ENCODE peak calls at places on chromosomes 1 and 21, in ten cellular contexts. T is lung, J is A549, Y is breast epithelium, F is stomach, N is fibroblast of lung, G is upper lobe of right lung, E is pancreas, B is ovary, I is HepG2. L is an unnamed sample.
A peak's percentile ranks its signal among the peaks of the same experiment; 100 is the strongest.

GRCh38 chr1:192489748-192490147 is 85.8 kb upstream of the RGS1 start:
- DNase-seq in T (no peak), J (no peak), Y (peak; percentile 85), F (peak; percentile 50), N (peak; percentile 97), G (no peak), E (peak; percentile 75), B (peak; percentile 71), I (no peak), L (peak; percentile 57)

GRCh38 chr21:33078907-33079582 is 9.1 kb downstream of the OLIG1 start:
- DNase-seq in T (no peak), J (peak; percentile 36), Y (peak; percentile 66), F (no peak), N (peak; percentile 83), G (no peak), E (peak; percentile 38), B (no peak), I (peak; percentile 17), L (no peak)

GRCh38 chr1:201894343-201895119 is 5.8 kb downstream of the SHISA4 start:
- DNase-seq in T (no peak), J (no peak), Y (no peak), F (no peak), N (no peak), G (no peak), E (no peak), B (no peak), I (no peak), L (no peak)

GRCh38 chr1:1980467-1981141 is 23.0 kb downstream of the CFAP74 start:
- DNase-seq in T (no peak), J (no peak), Y (no peak), F (no peak), N (no peak), G (no peak), E (no peak), B (no peak), I (no peak), L (no peak)

GRCh38 chr1:234978397-234979291 is 150.0 kb downstream of the TOMM20 start:
- DNase-seq in T (no peak), J (no peak), Y (no peak), F (peak; percentile 45), N (peak; percentile 88), G (peak; percentile 80), E (no peak), B (no peak), I (peak; percentile 96), L (peak; percentile 54)

GRCh38 chr1:78045850-78046778 is at the start of gene GIPC2:
- DNase-seq in T (no peak), J (no peak), Y (no peak), F (peak; percentile 43), N (peak; percentile 43), G (peak; percentile 65), E (peak; percentile 49), B (peak; percentile 30), I (peak; percentile 31), L (peak; percentile 49)

GRCh38 chr21:32389337-32390015 is 3.3 kb downstream of the URB1 start:
- DNase-seq in T (no peak), J (no peak), Y (no peak), F (no peak), N (peak; percentile 83), G (no peak), E (no peak), B (no peak), I (no peak), L (no peak)

GRCh38 chr1:98985687-98986086 is 19.0 kb downstream of the PLPPR5 start:
- DNase-seq in T (no peak), J (no peak), Y (no peak), F (no peak), N (no peak), G (no peak), E (no peak), B (no peak), I (no peak), L (no peak)

GRCh38 chr1:236129315-236129714 is 13.0 kb upstream of the GPR137B start:
- DNase-seq in T (no peak), J (no peak), Y (no peak), F (no peak), N (no peak), G (no peak), E (no peak), B (no peak), I (no peak), L (no peak)

GRCh38 chr1:181789395-181789794 is 272.1 kb downstream of the ZNF648 start:
- DNase-seq in T (no peak), J (no peak), Y (peak; percentile 42), F (no peak), N (no peak), G (no peak), E (no peak), B (no peak), I (no peak), L (no peak)

GRCh38 chr1:241265428-241265827 is 91.6 kb downstream of the RGS7 start:
- DNase-seq in T (no peak), J (no peak), Y (no peak), F (no peak), N (no peak), G (no peak), E (no peak), B (no peak), I (no peak), L (no peak)

GRCh38 chr1:169495916-169496315 is 10.2 kb upstream of the SLC19A2 start:
- DNase-seq in T (no peak), J (no peak), Y (no peak), F (no peak), N (no peak), G (no peak), E (no peak), B (no peak), I (no peak), L (no peak)

DNA sequence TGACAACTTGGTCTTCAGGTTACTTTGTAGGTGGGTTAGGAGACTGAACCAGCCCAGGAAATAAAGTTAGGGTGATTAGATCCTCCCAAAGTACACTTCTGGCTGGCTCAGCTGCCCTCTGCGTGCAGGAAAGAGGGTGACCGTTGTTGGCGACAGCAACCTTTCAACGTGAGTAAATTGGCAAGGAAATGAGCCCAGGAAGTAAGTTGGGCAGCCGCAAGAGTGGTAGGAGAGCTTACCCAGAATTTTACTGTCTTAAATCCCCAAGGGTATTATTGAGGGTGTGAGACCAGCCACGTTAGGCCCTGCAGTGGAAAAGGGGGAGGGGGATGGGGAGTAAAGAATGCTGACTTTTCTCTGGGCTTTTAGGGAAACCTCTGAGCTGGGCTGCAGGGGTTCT is 1.6 kb downstream of the TENT5C start:
- DNase-seq in T (peak; percentile 54), J (no peak), Y (peak; percentile 42), F (peak; percentile 75), N (peak; percentile 10), G (no peak), E (no peak), B (no peak), I (no peak), L (no peak)
- H3K4me3 ChIP-seq in T (no peak overlapping the region), J (no peak overlapping the region), Y (peak overlapping the region; percentile 77), F (peak overlapping the region; percentile 90), N (peak overlapping the region; percentile 84), G (peak overlapping the region; percentile 60), E (peak overlapping the region; percentile 95), B (peak overlapping the region; percentile 94), I (no peak overlapping the region), L (peak overlapping the region; percentile 93)

GRCh38 chr1:28601696-28602095 is 9.6 kb downstream of the RAB42 start:
- DNase-seq in T (no peak), J (no peak), Y (no peak), F (no peak), N (peak; percentile 93), G (no peak), E (no peak), B (peak; percentile 26), I (no peak), L (no peak)
- H3K27ac ChIP-seq in T (no peak overlapping the region), J (no peak overlapping the region), Y (no peak overlapping the region), F (no peak overlapping the region), N (peak overlapping the region; percentile 24), G (no peak overlapping the region), E (no peak overlapping the region), B (peak overlapping the region; percentile 14), I (no peak overlapping the region), L (peak overlapping the region; percentile 46)

DNA sequence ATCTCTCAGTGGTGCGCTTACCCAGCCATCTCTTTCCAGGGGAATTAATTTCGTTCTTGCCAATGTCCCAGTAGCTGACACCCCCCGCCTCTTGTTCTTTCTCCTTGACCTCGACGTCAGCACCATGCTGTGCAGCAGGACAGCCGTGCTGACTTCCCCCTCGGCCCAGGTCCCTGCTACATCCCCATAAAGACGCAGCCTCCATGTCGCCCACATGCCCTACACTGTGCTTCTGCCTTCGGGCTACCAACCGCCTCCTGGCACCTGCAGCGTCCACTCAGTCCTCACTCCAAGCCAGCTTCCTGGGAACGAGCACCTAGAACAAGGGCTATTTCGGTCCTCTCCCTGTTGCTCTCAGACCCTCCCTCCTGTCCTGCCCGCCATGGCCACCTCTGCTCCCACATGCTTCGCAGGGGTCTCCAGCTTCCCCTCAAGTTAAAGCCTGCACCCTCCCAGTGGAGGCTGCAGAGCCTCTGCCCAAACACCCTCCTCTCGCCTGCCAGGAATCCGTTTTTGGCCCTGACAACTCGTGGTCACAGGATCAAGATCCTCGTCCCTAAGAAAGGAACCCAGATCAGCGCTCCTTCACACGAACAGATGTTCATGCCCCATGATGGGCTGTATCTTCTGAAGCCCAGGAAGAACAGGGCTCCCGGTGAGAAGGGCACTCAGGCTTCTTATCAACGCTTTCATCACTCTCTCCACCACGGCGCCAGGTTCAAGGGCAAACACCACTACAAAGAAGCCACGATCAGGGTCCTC is 109.7 kb downstream of the NPHP4 start:
- DNase-seq in T (no peak), J (no peak), Y (no peak), F (no peak), N (no peak), G (no peak), E (no peak), B (no peak), I (no peak), L (peak; percentile 32)
- H3K4me3 ChIP-seq in T (no peak overlapping the region), J (no peak overlapping the region), Y (no peak overlapping the region), F (no peak overlapping the region), N (no peak overlapping the region), G (no peak overlapping the region), E (no peak overlapping the region), B (no peak overlapping the region), I (no peak overlapping the region), L (no peak overlapping the region)

DNA sequence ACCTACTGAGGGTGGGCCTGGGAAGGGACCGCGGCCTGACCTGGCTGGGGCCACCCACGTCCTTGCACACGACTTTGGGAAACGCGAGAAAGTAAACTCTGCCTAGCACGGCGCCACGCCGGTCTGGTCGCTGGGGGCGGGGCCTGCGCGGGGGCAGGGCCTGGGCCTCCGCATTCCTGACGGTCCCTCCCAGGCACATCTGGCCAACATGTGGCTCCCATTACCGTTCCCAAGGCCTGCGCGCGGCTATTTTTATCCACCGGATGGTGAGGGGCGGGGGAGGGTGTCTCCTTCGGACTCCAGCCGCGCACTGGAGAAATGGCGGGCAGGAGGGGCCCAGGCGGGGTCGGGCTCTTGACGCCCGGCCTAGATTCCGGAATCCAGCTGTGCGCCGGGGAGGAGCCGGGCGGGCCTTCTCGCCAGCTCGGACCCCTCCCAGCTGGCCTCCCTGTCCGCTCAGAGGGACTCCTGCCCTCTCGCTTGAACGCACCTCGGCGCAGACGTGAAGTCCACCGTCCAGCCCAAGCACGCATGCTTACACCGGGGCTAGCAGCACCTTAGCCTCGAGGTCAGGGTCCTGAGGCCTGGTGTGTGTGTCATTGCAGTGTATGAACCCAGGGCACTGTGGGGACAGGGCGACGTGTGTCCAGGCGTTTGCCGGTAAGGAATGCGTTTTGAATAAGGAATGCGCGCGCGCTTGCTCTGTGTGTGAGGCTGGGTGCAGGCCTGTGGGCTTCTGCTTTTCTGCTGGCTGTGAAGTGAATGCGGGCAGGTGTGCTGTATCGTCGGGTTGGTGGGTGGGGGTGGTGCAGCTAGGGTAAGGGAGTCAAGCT is 2.1 kb downstream of the EVA1B start:
- DNase-seq in T (peak; percentile 68), J (no peak), Y (no peak), F (peak; percentile 60), N (peak; percentile 66), G (peak; percentile 81), E (peak; percentile 52), B (peak; percentile 94), I (no peak), L (peak; percentile 84)
- H3K27ac ChIP-seq in T (peak overlapping the region; percentile 12), J (no peak overlapping the region), Y (peak overlapping the region; percentile 96), F (peak overlapping the region; percentile 80), N (peak overlapping the region; percentile 96), G (peak overlapping the region; percentile 75), E (no peak overlapping the region), B (peak overlapping the region; percentile 98), I (no peak overlapping the region), L (peak overlapping the region; percentile 56)

GRCh38 chr1:185318431-185319151 is 1.5 kb upstream of the IVNS1ABP start:
- DNase-seq in T (no peak), J (no peak), Y (no peak), F (no peak), N (no peak), G (no peak), E (no peak), B (no peak), I (no peak), L (no peak)
- H3K4me3 ChIP-seq in T (no peak overlapping the region), J (no peak overlapping the region), Y (no peak overlapping the region), F (no peak overlapping the region), N (no peak overlapping the region), G (peak overlapping the region; percentile 95), E (no peak overlapping the region), B (no peak overlapping the region), I (no peak overlapping the region), L (no peak overlapping the region)